ENCODE peak calls at places on chromosomes 5 and 9, in ten cellular contexts. One of them, this sample, is unnamed.

GRCh38 chr9:23426144-23426543 is 399.9 kb downstream of the ELAVL2 start:
- DNase-seq in BJ: no peak
- DNase-seq in left ventricle myocardium inferior: no peak
- DNase-seq in tibial artery: no peak
- DNase-seq in osteoblast: no peak
- DNase-seq in hepatocyte: peak; percentile 6
- DNase-seq in right lobe of liver: no peak
- DNase-seq in colonic mucosa: no peak
- DNase-seq in psoas muscle: no peak
- DNase-seq in mammary epithelial cell: no peak
- DNase-seq in this sample: no peak

GRCh38 chr9:133420392-133420827 is 1.8 kb upstream of the ADAMTS13 start:
- DNase-seq in BJ: no peak
- DNase-seq in left ventricle myocardium inferior: no peak
- DNase-seq in tibial artery: no peak
- DNase-seq in osteoblast: peak; percentile 13
- DNase-seq in hepatocyte: no peak
- DNase-seq in right lobe of liver: no peak
- DNase-seq in colonic mucosa: no peak
- DNase-seq in psoas muscle: no peak
- DNase-seq in mammary epithelial cell: no peak
- DNase-seq in this sample: peak; percentile 68

GRCh38 chr9:129402931-129403742 is 217.8 kb downstream of the C9orf50 start:
- DNase-seq in BJ: no peak
- DNase-seq in left ventricle myocardium inferior: no peak
- DNase-seq in tibial artery: no peak
- DNase-seq in osteoblast: peak; percentile 70
- DNase-seq in hepatocyte: no peak
- DNase-seq in right lobe of liver: no peak
- DNase-seq in colonic mucosa: no peak
- DNase-seq in psoas muscle: peak; percentile 36
- DNase-seq in mammary epithelial cell: no peak
- DNase-seq in this sample: no peak

GRCh38 chr5:177973066-177973635 is 22.9 kb downstream of the PROP1 start:
- DNase-seq in BJ: no peak
- DNase-seq in left ventricle myocardium inferior: no peak
- DNase-seq in tibial artery: no peak
- DNase-seq in osteoblast: no peak
- DNase-seq in hepatocyte: no peak
- DNase-seq in right lobe of liver: no peak
- DNase-seq in colonic mucosa: no peak
- DNase-seq in psoas muscle: no peak
- DNase-seq in mammary epithelial cell: peak; percentile 23
- DNase-seq in this sample: no peak

GRCh38 chr5:132083065-132083678 is 9.6 kb downstream of the CSF2 start:
- DNase-seq in BJ: no peak
- DNase-seq in left ventricle myocardium inferior: no peak
- DNase-seq in tibial artery: no peak
- DNase-seq in osteoblast: peak; percentile 23
- DNase-seq in hepatocyte: no peak
- DNase-seq in right lobe of liver: no peak
- DNase-seq in colonic mucosa: no peak
- DNase-seq in psoas muscle: peak; percentile 29
- DNase-seq in mammary epithelial cell: no peak
- DNase-seq in this sample: no peak

GRCh38 chr5:176647870-176648466 is 684 bp downstream of the TSPAN17 start:
- DNase-seq in BJ: no peak
- DNase-seq in left ventricle myocardium inferior: peak; percentile 52
- DNase-seq in tibial artery: peak; percentile 75
- DNase-seq in osteoblast: peak; percentile 92
- DNase-seq in hepatocyte: peak; percentile 71
- DNase-seq in right lobe of liver: peak; percentile 74
- DNase-seq in colonic mucosa: peak; percentile 84
- DNase-seq in psoas muscle: peak; percentile 74
- DNase-seq in mammary epithelial cell: peak; percentile 27
- DNase-seq in this sample: no peak

GRCh38 chr5:168291961-168292782 is 727 bp downstream of the WWC1 start:
- DNase-seq in BJ: no peak
- DNase-seq in left ventricle myocardium inferior: no peak
- DNase-seq in tibial artery: no peak
- DNase-seq in osteoblast: peak; percentile 90
- DNase-seq in hepatocyte: peak; percentile 74
- DNase-seq in right lobe of liver: peak; percentile 59
- DNase-seq in colonic mucosa: peak; percentile 36
- DNase-seq in psoas muscle: peak; percentile 45
- DNase-seq in mammary epithelial cell: no peak
- DNase-seq in this sample: peak; percentile 41

GRCh38 chr9:20848490-20848889 is 164.4 kb downstream of the FOCAD start:
- DNase-seq in BJ: no peak
- DNase-seq in left ventricle myocardium inferior: no peak
- DNase-seq in tibial artery: no peak
- DNase-seq in osteoblast: no peak
- DNase-seq in hepatocyte: no peak
- DNase-seq in right lobe of liver: no peak
- DNase-seq in colonic mucosa: no peak
- DNase-seq in psoas muscle: no peak
- DNase-seq in mammary epithelial cell: no peak
- DNase-seq in this sample: no peak

GRCh38 chr5:91301459-91301858 is 81.7 kb downstream of the ARRDC3 start:
- DNase-seq in BJ: peak; percentile 56
- DNase-seq in left ventricle myocardium inferior: no peak
- DNase-seq in tibial artery: no peak
- DNase-seq in osteoblast: no peak
- DNase-seq in hepatocyte: peak; percentile 22
- DNase-seq in right lobe of liver: no peak
- DNase-seq in colonic mucosa: no peak
- DNase-seq in psoas muscle: no peak
- DNase-seq in mammary epithelial cell: no peak
- DNase-seq in this sample: no peak

GRCh38 chr9:132231019-132231701 is 69.3 kb downstream of the NTNG2 start:
- DNase-seq in BJ: no peak
- DNase-seq in left ventricle myocardium inferior: no peak
- DNase-seq in tibial artery: no peak
- DNase-seq in osteoblast: peak; percentile 55
- DNase-seq in hepatocyte: no peak
- DNase-seq in right lobe of liver: no peak
- DNase-seq in colonic mucosa: no peak
- DNase-seq in psoas muscle: no peak
- DNase-seq in mammary epithelial cell: no peak
- DNase-seq in this sample: no peak

GRCh38 chr9:84781431-84781830 is 111.9 kb downstream of the NTRK2 start:
- DNase-seq in BJ: no peak
- DNase-seq in left ventricle myocardium inferior: no peak
- DNase-seq in tibial artery: no peak
- DNase-seq in osteoblast: no peak
- DNase-seq in hepatocyte: no peak
- DNase-seq in right lobe of liver: no peak
- DNase-seq in colonic mucosa: no peak
- DNase-seq in psoas muscle: no peak
- DNase-seq in mammary epithelial cell: peak; percentile 13
- DNase-seq in this sample: no peak

GRCh38 chr5:116970318-116970717 is 395.7 kb upstream of the SEMA6A start:
- DNase-seq in BJ: no peak
- DNase-seq in left ventricle myocardium inferior: no peak
- DNase-seq in tibial artery: no peak
- DNase-seq in osteoblast: no peak
- DNase-seq in hepatocyte: peak; percentile 6
- DNase-seq in right lobe of liver: no peak
- DNase-seq in colonic mucosa: no peak
- DNase-seq in psoas muscle: no peak
- DNase-seq in mammary epithelial cell: no peak
- DNase-seq in this sample: no peak

GRCh38 chr5:143659614-143660238 is 152.2 kb upstream of the HMHB1 start:
- DNase-seq in BJ: no peak
- DNase-seq in left ventricle myocardium inferior: no peak
- DNase-seq in tibial artery: no peak
- DNase-seq in osteoblast: no peak
- DNase-seq in hepatocyte: no peak
- DNase-seq in right lobe of liver: no peak
- DNase-seq in colonic mucosa: no peak
- DNase-seq in psoas muscle: no peak
- DNase-seq in mammary epithelial cell: no peak
- DNase-seq in this sample: no peak

DNA sequence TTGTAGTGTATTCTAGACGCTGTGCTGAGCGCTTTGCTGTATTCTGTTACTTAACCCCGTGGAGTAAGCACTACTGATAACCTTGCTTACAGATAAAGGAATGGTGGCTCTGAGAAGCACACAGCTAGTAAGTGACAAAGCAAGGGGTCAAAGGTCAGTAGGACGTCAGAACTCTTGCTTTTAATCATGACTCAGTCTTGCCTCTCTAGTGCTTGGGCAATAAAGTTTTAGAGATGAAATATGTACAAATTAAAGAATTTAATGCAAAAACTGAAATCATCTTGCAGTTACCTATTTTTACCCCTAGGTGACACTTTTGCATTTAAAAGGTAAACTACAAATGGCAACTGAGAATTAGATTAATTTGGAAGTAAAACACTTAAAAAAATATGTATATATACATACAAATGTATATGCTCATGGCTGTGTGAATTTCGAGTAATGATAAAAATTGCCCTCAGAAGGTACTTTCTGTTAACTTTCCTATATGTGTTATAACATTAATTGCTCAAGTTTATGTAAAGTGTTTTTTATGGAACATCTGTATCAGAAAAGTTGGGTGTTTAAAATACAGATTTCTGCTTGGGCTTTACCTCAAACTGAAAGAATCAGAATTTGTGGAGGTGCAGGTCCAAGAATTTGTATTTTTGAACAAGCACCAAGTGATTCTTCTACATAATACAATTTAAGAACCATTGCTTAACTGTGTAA is 175.1 kb upstream of the DAB2 start:
- DNase-seq in BJ: no peak
- DNase-seq in left ventricle myocardium inferior: no peak
- DNase-seq in tibial artery: no peak
- DNase-seq in osteoblast: peak; percentile 83
- DNase-seq in hepatocyte: peak; percentile 84
- DNase-seq in right lobe of liver: no peak
- DNase-seq in colonic mucosa: no peak
- DNase-seq in psoas muscle: no peak
- DNase-seq in mammary epithelial cell: peak; percentile 42
- DNase-seq in this sample: no peak
- TF ChIP-seq CTCF in BJ: peak; percentile 34
- TF ChIP-seq CTCF in left ventricle myocardium inferior: peak; percentile 56
- TF ChIP-seq CTCF in tibial artery: peak; percentile 43
- TF ChIP-seq CTCF in osteoblast: peak; percentile 60
- TF ChIP-seq CTCF in hepatocyte: peak; percentile 65
- TF ChIP-seq CTCF in right lobe of liver: peak; percentile 66
- TF ChIP-seq CTCF in colonic mucosa: peak; percentile 60
- TF ChIP-seq CTCF in psoas muscle: peak; percentile 55
- TF ChIP-seq CTCF in mammary epithelial cell: peak; percentile 67
- TF ChIP-seq CTCF in this sample: peak; percentile 14

DNA sequence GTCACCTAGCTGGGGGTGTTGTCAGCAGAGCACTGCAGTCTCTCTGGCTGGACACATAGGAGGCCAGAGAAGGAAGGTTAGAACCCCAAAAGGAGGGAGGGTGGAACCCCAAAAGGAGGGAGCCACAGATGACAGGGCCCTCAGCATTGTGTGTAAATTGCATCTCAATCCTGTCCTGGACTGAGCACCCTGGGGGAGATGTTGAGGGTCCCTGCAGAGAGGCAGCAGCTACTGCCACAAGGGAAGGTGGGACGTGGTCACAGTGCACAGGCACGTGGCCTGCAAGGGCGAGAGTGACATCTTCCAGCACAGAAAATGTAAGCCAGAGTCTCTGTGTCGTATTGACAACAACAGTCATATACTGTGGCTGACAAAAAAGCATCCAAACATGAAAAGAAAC is 36.5 kb upstream of the CEP72 start:
- DNase-seq in BJ: no peak
- DNase-seq in left ventricle myocardium inferior: no peak
- DNase-seq in tibial artery: no peak
- DNase-seq in osteoblast: no peak
- DNase-seq in hepatocyte: no peak
- DNase-seq in right lobe of liver: no peak
- DNase-seq in colonic mucosa: no peak
- DNase-seq in psoas muscle: no peak
- DNase-seq in mammary epithelial cell: no peak
- DNase-seq in this sample: no peak
- H3K27me3 ChIP-seq in BJ: peaks cover 23% of the 10 kb centered on the region
- H3K27me3 ChIP-seq in left ventricle myocardium inferior: peaks cover 78% of the 10 kb centered on the region
- H3K27me3 ChIP-seq in tibial artery: peaks cover 33% of the 10 kb centered on the region
- H3K27me3 ChIP-seq in osteoblast: peaks cover 68% of the 10 kb centered on the region
- H3K27me3 ChIP-seq in hepatocyte: peaks cover 20% of the 10 kb centered on the region
- H3K27me3 ChIP-seq in right lobe of liver: no peaks in the 10 kb centered on the region
- H3K27me3 ChIP-seq in colonic mucosa: peaks cover 3% of the 10 kb centered on the region
- H3K27me3 ChIP-seq in psoas muscle: peaks cover 48% of the 10 kb centered on the region
- H3K27me3 ChIP-seq in mammary epithelial cell: peaks cover 2% of the 10 kb centered on the region
- H3K27me3 ChIP-seq in this sample: no peaks in the 10 kb centered on the region

GRCh38 chr5:92330365-92330764 is 947.2 kb upstream of the ARRDC3 start:
- DNase-seq in BJ: no peak
- DNase-seq in left ventricle myocardium inferior: no peak
- DNase-seq in tibial artery: no peak
- DNase-seq in osteoblast: no peak
- DNase-seq in hepatocyte: no peak
- DNase-seq in right lobe of liver: no peak
- DNase-seq in colonic mucosa: no peak
- DNase-seq in psoas muscle: no peak
- DNase-seq in mammary epithelial cell: no peak
- DNase-seq in this sample: no peak
- TF ChIP-seq CTCF in BJ: no peak
- TF ChIP-seq CTCF in left ventricle myocardium inferior: no peak
- TF ChIP-seq CTCF in tibial artery: no peak
- TF ChIP-seq CTCF in osteoblast: no peak
- TF ChIP-seq CTCF in hepatocyte: no peak
- TF ChIP-seq CTCF in right lobe of liver: no peak
- TF ChIP-seq CTCF in colonic mucosa: no peak
- TF ChIP-seq CTCF in psoas muscle: no peak
- TF ChIP-seq CTCF in mammary epithelial cell: no peak
- TF ChIP-seq CTCF in this sample: no peak

GRCh38 chr5:322281-322941 is 897 bp downstream of the AHRR start:
- DNase-seq in BJ: no peak
- DNase-seq in left ventricle myocardium inferior: no peak
- DNase-seq in tibial artery: no peak
- DNase-seq in osteoblast: peak; percentile 90
- DNase-seq in hepatocyte: no peak
- DNase-seq in right lobe of liver: no peak
- DNase-seq in colonic mucosa: no peak
- DNase-seq in psoas muscle: peak; percentile 58
- DNase-seq in mammary epithelial cell: no peak
- DNase-seq in this sample: peak; percentile 79

GRCh38 chr5:321233-321725 is at the start of gene AHRR:
- DNase-seq in BJ: no peak
- DNase-seq in left ventricle myocardium inferior: peak; percentile 71
- DNase-seq in tibial artery: no peak
- DNase-seq in osteoblast: peak; percentile 100
- DNase-seq in hepatocyte: peak; percentile 86
- DNase-seq in right lobe of liver: peak; percentile 77
- DNase-seq in colonic mucosa: peak; percentile 66
- DNase-seq in psoas muscle: peak; percentile 77
- DNase-seq in mammary epithelial cell: peak; percentile 59
- DNase-seq in this sample: peak; percentile 79

GRCh38 chr5:321726-322251 is 275 bp downstream of the AHRR start:
- DNase-seq in BJ: no peak
- DNase-seq in left ventricle myocardium inferior: no peak
- DNase-seq in tibial artery: no peak
- DNase-seq in osteoblast: peak; percentile 89
- DNase-seq in hepatocyte: no peak
- DNase-seq in right lobe of liver: no peak
- DNase-seq in colonic mucosa: no peak
- DNase-seq in psoas muscle: peak; percentile 47
- DNase-seq in mammary epithelial cell: no peak
- DNase-seq in this sample: no peak

GRCh38 chr5:318931-319601 is 2.4 kb upstream of the AHRR start:
- DNase-seq in BJ: no peak
- DNase-seq in left ventricle myocardium inferior: no peak
- DNase-seq in tibial artery: no peak
- DNase-seq in osteoblast: no peak
- DNase-seq in hepatocyte: no peak
- DNase-seq in right lobe of liver: peak; percentile 62
- DNase-seq in colonic mucosa: no peak
- DNase-seq in psoas muscle: peak; percentile 44
- DNase-seq in mammary epithelial cell: no peak
- DNase-seq in this sample: no peak

GRCh38 chr5:320524-321232 is 836 bp upstream of the AHRR start:
- DNase-seq in BJ: no peak
- DNase-seq in left ventricle myocardium inferior: no peak
- DNase-seq in tibial artery: no peak
- DNase-seq in osteoblast: no peak
- DNase-seq in hepatocyte: no peak
- DNase-seq in right lobe of liver: no peak
- DNase-seq in colonic mucosa: no peak
- DNase-seq in psoas muscle: peak; percentile 50
- DNase-seq in mammary epithelial cell: no peak
- DNase-seq in this sample: no peak
- H3K27me3 ChIP-seq in BJ: no peaks in the 10 kb centered on the region
- H3K27me3 ChIP-seq in left ventricle myocardium inferior: peaks cover 70% of the 10 kb centered on the region
- H3K27me3 ChIP-seq in tibial artery: peaks cover 56% of the 10 kb centered on the region
- H3K27me3 ChIP-seq in osteoblast: no peaks in the 10 kb centered on the region
- H3K27me3 ChIP-seq in hepatocyte: peaks cover 55% of the 10 kb centered on the region
- H3K27me3 ChIP-seq in right lobe of liver: peaks cover 15% of the 10 kb centered on the region
- H3K27me3 ChIP-seq in colonic mucosa: peaks cover 38% of the 10 kb centered on the region
- H3K27me3 ChIP-seq in psoas muscle: peaks cover 61% of the 10 kb centered on the region
- H3K27me3 ChIP-seq in mammary epithelial cell: peaks cover 12% of the 10 kb centered on the region
- H3K27me3 ChIP-seq in this sample: no peaks in the 10 kb centered on the region